ENCODE peak calls at places on chromosomes 6 and 20, in eight cellular contexts. T is cerebellar cortex; Z is body of pancreas; C is left cardiac atrium; H is GM12891; P is T1000; K is AG08395; O is stimulated activated CD4-positive, alpha-beta T cell treated with anti-CD3 and anti-CD28 coated beads, Interleukin-2, amount 100 ng/mL, for 48 hours. V is an unnamed sample.
A peak's percentile ranks its signal among the peaks of the same experiment; 100 is the strongest.

GRCh38 chr6:6752129-6752528 is 163.6 kb downstream of the LY86 start:
- DNase-seq in T (no peak), H (no peak), C (no peak), Z (no peak), K (peak; percentile 66), O (no peak), P (no peak), V (no peak)

GRCh38 chr20:40431112-40431511 is 257.9 kb downstream of the MAFB start:
- DNase-seq in C (no peak), P (no peak), T (no peak), Z (no peak), H (no peak), O (no peak), K (no peak), V (no peak)

GRCh38 chr6:152112503-152113261 is 305.2 kb downstream of the ESR1 start:
- DNase-seq in P (no peak), T (no peak), K (no peak), Z (peak; percentile 66), C (peak; percentile 83), H (no peak), O (no peak), V (no peak)

GRCh38 chr6:13311155-13311554 is 17.2 kb downstream of the TBC1D7 start:
- DNase-seq in P (no peak), T (no peak), Z (no peak), H (no peak), C (no peak), O (no peak), K (no peak), V (no peak)

GRCh38 chr20:33663161-33664084 is 1.3 kb downstream of the C20orf144 start:
- DNase-seq in C (peak; percentile 90), K (peak; percentile 86), P (peak; percentile 68), O (peak; percentile 76), T (peak; percentile 58), H (peak; percentile 91), Z (peak; percentile 87), V (peak; percentile 88)

GRCh38 chr6:31186052-31186734 is 15.7 kb upstream of the POU5F1 start:
- DNase-seq in P (no peak), Z (peak; percentile 87), K (no peak), H (no peak), O (no peak), T (no peak), C (peak; percentile 88), V (no peak)

GRCh38 chr6:37695857-37696219 is 1.8 kb downstream of the MDGA1 start:
- DNase-seq in P (no peak), H (no peak), C (no peak), O (no peak), T (no peak), K (no peak), Z (no peak), V (no peak)

GRCh38 chr6:140320081-140320798 is 945.8 kb upstream of the CITED2 start:
- DNase-seq in O (no peak), Z (no peak), C (no peak), K (no peak), H (no peak), P (no peak), T (no peak), V (no peak)

GRCh38 chr6:98787961-98788360 is 46.4 kb upstream of the POU3F2 start:
- DNase-seq in O (no peak), H (no peak), T (no peak), Z (no peak), P (no peak), C (no peak), K (no peak), V (no peak)

V was measured in K562.